ENCODE peak calls at places on chromosomes 11 and 22, in nine cellular contexts. H is cardiac fibroblast; B is cortex of kidney; F is T-helper 17 cell; A is stimulated activated CD8-positive, alpha-beta memory T cell treated with anti-CD3 and anti-CD28 coated beads, Interleukin-7, amount 100 ng/mL, for 1 hour; V is astrocyte of the spinal cord; K is COR-L47; L is left colon; J is brain microvascular endothelial cell. W is an unnamed sample.
A peak's percentile ranks its signal among the peaks of the same experiment; 100 is the strongest.

GRCh38 chr11:132586801-132587200 is 945.5 kb downstream of the OPCML start:
- DNase-seq in B (no peak), A (no peak), K (peak; percentile 20), H (peak; percentile 48), L (no peak), F (no peak), J (no peak), V (peak; percentile 23), W (no peak)

GRCh38 chr22:22198751-22199150 is 45.8 kb upstream of the VPREB1 start:
- DNase-seq in F (no peak), B (no peak), J (no peak), V (no peak), K (no peak), A (no peak), L (no peak), H (no peak), W (no peak)

GRCh38 chr11:111327908-111328624 is 29.7 kb downstream of the POU2AF3 start:
- DNase-seq in F (no peak), B (no peak), K (no peak), H (no peak), J (no peak), L (no peak), A (no peak), V (no peak), W (no peak)

GRCh38 chr11:7635137-7635536 is 38.2 kb downstream of the CYB5R2 start:
- DNase-seq in F (no peak), J (no peak), V (no peak), H (no peak), B (no peak), A (no peak), L (peak; percentile 32), K (no peak), W (no peak)

GRCh38 chr11:66885469-66886316 is 28.8 kb downstream of the LRFN4 start:
- DNase-seq in L (no peak), A (no peak), F (no peak), V (no peak), K (no peak), B (no peak), H (no peak), J (no peak), W (no peak)

GRCh38 chr11:19632435-19632834 is 80.2 kb upstream of the NAV2 start:
- DNase-seq in B (no peak), J (no peak), K (no peak), H (peak; percentile 37), A (no peak), L (no peak), V (peak; percentile 70), F (no peak), W (no peak)

GRCh38 chr11:76641905-76642304 is 28.6 kb downstream of the LRRC32 start:
- DNase-seq in V (no peak), J (no peak), A (no peak), F (no peak), K (no peak), H (no peak), B (no peak), L (no peak), W (no peak)

GRCh38 chr22:49349181-49349835 is 478.4 kb downstream of the BRD1 start:
- DNase-seq in K (no peak), J (no peak), A (no peak), L (no peak), V (no peak), B (no peak), H (no peak), F (no peak), W (no peak)

GRCh38 chr22:43796567-43796966 is 15.5 kb downstream of the EFCAB6 start:
- DNase-seq in A (no peak), J (peak; percentile 34), V (peak; percentile 29), K (peak; percentile 2), L (no peak), F (no peak), H (peak; percentile 79), B (no peak), W (peak; percentile 18)

GRCh38 chr11:45089251-45089650 is 57.2 kb upstream of the PRDM11 start:
- DNase-seq in J (peak; percentile 50), F (no peak), L (no peak), K (no peak), H (peak; percentile 98), B (no peak), V (peak; percentile 84), A (no peak), W (no peak)

GRCh38 chr11:132911186-132911585 is 621.1 kb downstream of the OPCML start:
- DNase-seq in A (no peak), B (no peak), K (peak; percentile 32), F (no peak), H (peak; percentile 79), J (peak; percentile 83), L (no peak), V (peak; percentile 57), W (no peak)

GRCh38 chr11:78209478-78209877 is 20.8 kb downstream of the USP35 start:
- DNase-seq in J (no peak), H (no peak), F (no peak), A (no peak), L (no peak), K (no peak), V (no peak), B (no peak), W (no peak)

GRCh38 chr11:1192741-1193325 is 30.0 kb upstream of the MUC5B start:
- DNase-seq in F (no peak), L (no peak), H (no peak), K (no peak), B (no peak), A (no peak), J (no peak), V (no peak), W (no peak)

GRCh38 chr11:37861671-37862070 is 1263.6 kb upstream of the RAG2 start:
- DNase-seq in B (no peak), K (no peak), F (no peak), A (no peak), V (no peak), L (no peak), J (no peak), H (no peak), W (peak; percentile 15)

GRCh38 chr11:130159657-130160459 is at the start of gene ST14:
- DNase-seq in K (peak; percentile 52), J (no peak), B (no peak), F (no peak), H (no peak), V (no peak), A (no peak), L (peak; percentile 88), W (peak; percentile 31)

GRCh38 chr11:95345651-95346050 is 114.6 kb upstream of the SESN3 start:
- DNase-seq in H (no peak), J (no peak), F (no peak), A (no peak), V (no peak), K (no peak), B (no peak), L (no peak), W (no peak)

GRCh38 chr11:3894128-3894731 is 38.8 kb downstream of the STIM1 start:
- DNase-seq in H (peak; percentile 34), B (no peak), F (no peak), K (no peak), V (no peak), L (no peak), A (no peak), J (no peak), W (no peak)

GRCh38 chr11:134361241-134361640 is 29.5 kb downstream of the GLB1L2 start:
- DNase-seq in J (no peak), F (no peak), A (no peak), K (peak; percentile 63), V (no peak), H (no peak), B (no peak), L (no peak), W (peak; percentile 17)

GRCh38 chr22:44701824-44702478 is at the start of gene PRR5:
- DNase-seq in A (peak; percentile 65), L (peak; percentile 89), B (no peak), F (peak; percentile 76), H (peak; percentile 94), V (peak; percentile 61), K (peak; percentile 79), J (peak; percentile 45), W (peak; percentile 70)

GRCh38 chr22:26610072-26610958 is 7.5 kb downstream of the CRYBB1 start:
- DNase-seq in L (peak; percentile 48), F (no peak), J (peak; percentile 89), V (peak; percentile 91), H (peak; percentile 86), A (no peak), B (no peak), K (no peak), W (no peak)

GRCh38 chr11:79434263-79434662 is 6.6 kb downstream of the TENM4 start:
- DNase-seq in F (no peak), J (no peak), H (no peak), B (no peak), V (no peak), L (no peak), A (no peak), K (no peak), W (no peak)

GRCh38 chr11:67482275-67482735 is 521 bp upstream of the AIP start:
- DNase-seq in A (no peak), J (no peak), K (no peak), F (no peak), H (no peak), L (no peak), V (no peak), B (no peak), W (no peak)

GRCh38 chr11:117933930-117934329 is 4.7 kb upstream of the TMPRSS13 start:
- DNase-seq in J (no peak), V (no peak), K (no peak), L (no peak), H (no peak), B (no peak), A (no peak), F (no peak), W (no peak)

GRCh38 chr11:86811637-86812321 is 11.4 kb downstream of the PRSS23 start:
- DNase-seq in L (no peak), J (peak; percentile 84), A (no peak), V (peak; percentile 80), K (no peak), B (no peak), H (peak; percentile 60), F (no peak), W (no peak)

GRCh38 chr11:1435820-1436467 is 46.2 kb downstream of the BRSK2 start:
- DNase-seq in A (no peak), F (no peak), J (no peak), L (no peak), H (no peak), V (no peak), B (no peak), K (peak; percentile 88), W (no peak)

GRCh38 chr11:100515087-100515486 is 172.0 kb upstream of the ARHGAP42 start:
- DNase-seq in F (no peak), H (peak; percentile 7), B (no peak), A (no peak), J (peak; percentile 30), L (no peak), K (no peak), V (peak; percentile 39), W (no peak)

GRCh38 chr11:130070829-130071205 is 1.1 kb downstream of the APLP2 start:
- DNase-seq in F (no peak), L (peak; percentile 28), K (no peak), A (no peak), H (peak; percentile 33), J (no peak), B (no peak), V (peak; percentile 43), W (no peak)

GRCh38 chr11:29183301-29183700 is 833.5 kb downstream of the KCNA4 start:
- DNase-seq in F (no peak), K (no peak), A (no peak), H (no peak), J (peak; percentile 22), L (no peak), B (no peak), V (no peak), W (no peak)

GRCh38 chr22:37557321-37558001 is 2.8 kb upstream of the CDC42EP1 start:
- DNase-seq in B (no peak), A (no peak), V (no peak), J (no peak), F (no peak), K (no peak), L (no peak), H (no peak), W (no peak)

GRCh38 chr11:2269601-2270321 is 627 bp downstream of the ASCL2 start:
- DNase-seq in V (peak; percentile 29), F (no peak), A (no peak), J (no peak), K (peak; percentile 89), B (no peak), L (peak; percentile 74), H (peak; percentile 56), W (no peak)

GRCh38 chr22:29208502-29208862 is 2.8 kb downstream of the EMID1 start:
- DNase-seq in F (no peak), B (no peak), A (no peak), J (no peak), L (no peak), H (no peak), V (no peak), K (no peak), W (no peak)